ENCODE peak calls at places on chromosome 5, in four cellular contexts. One of them, this sample, is unnamed.

GRCh38 chr5:171166766-171167165 is 142.3 kb upstream of the TLX3 start:
- DNase-seq in OCI-LY7: no peak
- DNase-seq in EH: no peak
- DNase-seq in C1 segment of cervical spinal cord: no peak
- DNase-seq in this sample: no peak

GRCh38 chr5:133820516-133820915 is 147.9 kb downstream of the C5orf15 start:
- DNase-seq in OCI-LY7: no peak
- DNase-seq in EH: peak
- DNase-seq in C1 segment of cervical spinal cord: no peak
- DNase-seq in this sample: no peak

GRCh38 chr5:163163858-163164257 is 273.5 kb upstream of the CCNG1 start:
- DNase-seq in OCI-LY7: no peak
- DNase-seq in EH: no peak
- DNase-seq in C1 segment of cervical spinal cord: no peak
- DNase-seq in this sample: no peak

GRCh38 chr5:170467000-170467707 is 36.7 kb upstream of the KCNIP1 start:
- DNase-seq in OCI-LY7: no peak
- DNase-seq in EH: peak
- DNase-seq in C1 segment of cervical spinal cord: no peak
- DNase-seq in this sample: no peak

GRCh38 chr5:57221049-57221568 is 47.2 kb downstream of the GPBP1 start:
- DNase-seq in OCI-LY7: peak
- DNase-seq in EH: peak
- DNase-seq in C1 segment of cervical spinal cord: no peak
- DNase-seq in this sample: peak

GRCh38 chr5:150309101-150309897 is 6.6 kb upstream of the ARSI start:
- DNase-seq in OCI-LY7: peak
- DNase-seq in EH: peak
- DNase-seq in C1 segment of cervical spinal cord: no peak
- DNase-seq in this sample: no peak

GRCh38 chr5:94240064-94240463 is 378.3 kb downstream of the KIAA0825 start:
- DNase-seq in OCI-LY7: no peak
- DNase-seq in EH: no peak
- DNase-seq in C1 segment of cervical spinal cord: no peak
- DNase-seq in this sample: no peak

GRCh38 chr5:168756517-168757391 is 177.6 kb upstream of the PANK3 start:
- DNase-seq in OCI-LY7: no peak
- DNase-seq in EH: no peak
- DNase-seq in C1 segment of cervical spinal cord: no peak
- DNase-seq in this sample: no peak

GRCh38 chr5:38709678-38710306 is 136.0 kb upstream of the OSMR start:
- DNase-seq in OCI-LY7: no peak
- DNase-seq in EH: no peak
- DNase-seq in C1 segment of cervical spinal cord: no peak
- DNase-seq in this sample: no peak

GRCh38 chr5:119174578-119175163 is 103.8 kb downstream of the DMXL1 start:
- DNase-seq in OCI-LY7: no peak
- DNase-seq in EH: no peak
- DNase-seq in C1 segment of cervical spinal cord: no peak
- DNase-seq in this sample: no peak